ENCODE peak calls at places on chromosomes 12 and 14, in five cellular contexts. O, M, G, D and R are unnamed samples. For H3K9me3, the result is how much of the 10 kb centered on the place peaks cover.

GRCh38 chr14:45252356-45253069 is 489 bp downstream of the MIS18BP1 start:
- DNase-seq in O (no peak), M (no peak), G (no peak), D (no peak), R (no peak)

GRCh38 chr14:72172075-72172474 is 239.8 kb downstream of the RGS6 start:
- DNase-seq in O (no peak), M (no peak), G (no peak), D (no peak), R (no peak)

GRCh38 chr12:124867389-124867930 is 3.8 kb upstream of the SCARB1 start:
- DNase-seq in O (no peak), M (no peak), G (no peak), D (no peak), R (no peak)

GRCh38 chr12:118741196-118741595 is 240.1 kb upstream of the SRRM4 start:
- DNase-seq in O (no peak), M (no peak), G (no peak), D (no peak), R (no peak)

GRCh38 chr12:25960176-25960575 is 1.7 kb downstream of the RASSF8 start:
- DNase-seq in O (peak), M (peak), G (no peak), D (peak), R (no peak)

GRCh38 chr14:73714656-73715081 is 485 bp upstream of the PNMA1 start:
- DNase-seq in O (no peak), M (no peak), G (no peak), D (no peak), R (no peak)

GRCh38 chr12:12432373-12432772 is 75.5 kb downstream of the BORCS5 start:
- DNase-seq in O (no peak), M (no peak), G (no peak), D (no peak), R (no peak)

GRCh38 chr12:42002563-42002962 is 142.1 kb downstream of the GXYLT1 start:
- DNase-seq in O (no peak), M (no peak), G (no peak), D (no peak), R (no peak)

GRCh38 chr12:52182456-52182855 is 9.4 kb downstream of the KRT80 start:
- DNase-seq in O (no peak), M (no peak), G (no peak), D (no peak), R (no peak)

GRCh38 chr12:129549656-129550055 is 354.2 kb downstream of the TMEM132D start:
- DNase-seq in O (no peak), M (no peak), G (no peak), D (no peak), R (no peak)

GRCh38 chr12:52873513-52873831 is 24.7 kb upstream of the KRT78 start:
- DNase-seq in O (no peak), M (no peak), G (no peak), D (no peak), R (no peak)

GRCh38 chr12:92628476-92628875 is 74.3 kb upstream of the PLEKHG7 start:
- DNase-seq in O (no peak), M (no peak), G (no peak), D (no peak), R (no peak)

GRCh38 chr14:103882503-103883262 is 35.3 kb upstream of the PPP1R13B start:
- DNase-seq in O (no peak), M (no peak), G (no peak), D (no peak), R (no peak)

GRCh38 chr14:103867523-103867953 is 20.2 kb upstream of the PPP1R13B start:
- DNase-seq in O (no peak), M (peak), G (no peak), D (peak), R (no peak)

GRCh38 chr12:10368206-10369171 is 21.4 kb downstream of the KLRK1 start:
- DNase-seq in O (no peak), M (no peak), G (no peak), D (no peak), R (no peak)

GRCh38 chr14:56172571-56172971 is 54.4 kb downstream of the PELI2 start:
- DNase-seq in O (no peak), M (no peak), G (no peak), D (no peak), R (no peak)

GRCh38 chr14:80358112-80358511 is 146.8 kb upstream of the DIO2 start:
- DNase-seq in O (no peak), M (no peak), G (no peak), D (no peak), R (no peak)

GRCh38 chr12:110798461-110798860 is 48.3 kb upstream of the CCDC63 start:
- DNase-seq in O (no peak), M (no peak), G (no peak), D (no peak), R (no peak)

GRCh38 chr12:106135075-106135474 is 3.7 kb downstream of the NUAK1 start:
- DNase-seq in O (no peak), M (no peak), G (no peak), D (no peak), R (no peak)

GRCh38 chr12:13897811-13898210 is 83.6 kb downstream of the GRIN2B start:
- DNase-seq in O (no peak), M (no peak), G (no peak), D (no peak), R (no peak)

GRCh38 chr12:62190081-62190480 is 70.1 kb upstream of the USP15 start:
- DNase-seq in O (no peak), M (no peak), G (no peak), D (no peak), R (no peak)

GRCh38 chr12:25518512-25518911 is 34.6 kb downstream of the LMNTD1 start:
- DNase-seq in O (no peak), M (no peak), G (no peak), D (no peak), R (no peak)

GRCh38 chr14:92676448-92677086 is 71.9 kb downstream of the LGMN start:
- DNase-seq in O (no peak), M (no peak), G (no peak), D (no peak), R (no peak)

GRCh38 chr12:45696049-45696448 is 33.5 kb upstream of the ARID2 start:
- DNase-seq in O (no peak), M (no peak), G (no peak), D (no peak), R (no peak)

GRCh38 chr12:103728323-103728722 is 112.7 kb downstream of the NT5DC3 start:
- DNase-seq in O (no peak), M (no peak), G (no peak), D (no peak), R (no peak)

GRCh38 chr14:29236848-29237247 is 470.3 kb downstream of the FOXG1 start:
- DNase-seq in O (no peak), M (no peak), G (no peak), D (no peak), R (no peak)

GRCh38 chr14:92687681-92688433 is 60.6 kb downstream of the LGMN start:
- DNase-seq in O (no peak), M (peak), G (no peak), D (no peak), R (no peak)

GRCh38 chr12:54431911-54432814 is 13.1 kb upstream of the ITGA5 start:
- DNase-seq in O (peak), M (peak), G (no peak), D (peak), R (peak)

GRCh38 chr12:87425942-87426554 is 603.2 kb downstream of the C12orf50 start:
- DNase-seq in O (no peak), M (no peak), G (no peak), D (no peak), R (no peak)

GRCh38 chr12:25866586-25867378 is 91.7 kb upstream of the RASSF8 start:
- DNase-seq in O (no peak), M (no peak), G (no peak), D (no peak), R (no peak)

GRCh38 chr12:115362319-115362976 is 678.5 kb upstream of the TBX3 start:
- DNase-seq in O (no peak), M (no peak), G (no peak), D (no peak), R (no peak)

GRCh38 chr12:66149702-66150398 is 19.3 kb upstream of the LLPH start:
- DNase-seq in O (peak), M (no peak), G (no peak), D (no peak), R (no peak)

GRCh38 chr14:53304726-53305381 is 151.7 kb upstream of the DDHD1 start:
- DNase-seq in O (no peak), M (peak), G (no peak), D (peak), R (no peak)

GRCh38 chr14:73237219-73237785 is at the start of gene PAPLN:
- DNase-seq in O (peak), M (no peak), G (no peak), D (no peak), R (no peak)

GRCh38 chr14:44385906-44386305 is 121.2 kb downstream of the FSCB start:
- DNase-seq in O (no peak), M (no peak), G (no peak), D (no peak), R (no peak)

GRCh38 chr12:46214668-46215429 is 54.0 kb downstream of the SLC38A1 start:
- DNase-seq in O (no peak), M (no peak), G (peak), D (no peak), R (no peak)

DNA sequence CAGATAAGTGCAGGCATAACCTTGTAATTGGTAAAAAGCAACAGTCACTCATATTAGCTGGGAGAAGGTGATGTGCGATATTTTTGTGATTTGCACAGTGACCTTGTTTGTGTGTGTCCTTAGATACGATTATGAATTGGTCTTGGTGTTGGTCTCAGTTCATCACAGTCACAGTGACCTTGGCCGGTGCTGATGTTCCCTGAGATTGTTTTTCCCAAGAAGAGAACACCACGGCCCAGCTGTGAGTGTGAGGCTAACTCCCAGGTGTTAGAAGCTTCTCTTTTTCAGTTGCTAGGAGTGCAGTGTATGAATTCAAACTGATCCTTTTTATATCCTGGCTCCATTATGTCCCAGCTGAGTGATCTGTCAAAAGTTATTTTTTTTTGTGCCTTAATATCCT is 46.2 kb downstream of the TRHDE start:
- DNase-seq in O (no peak), M (no peak), G (no peak), D (no peak), R (no peak)
- H3K4me3 ChIP-seq in O (no peak), M (no peak), G (no peak), D (no peak), R (no peak)

DNA sequence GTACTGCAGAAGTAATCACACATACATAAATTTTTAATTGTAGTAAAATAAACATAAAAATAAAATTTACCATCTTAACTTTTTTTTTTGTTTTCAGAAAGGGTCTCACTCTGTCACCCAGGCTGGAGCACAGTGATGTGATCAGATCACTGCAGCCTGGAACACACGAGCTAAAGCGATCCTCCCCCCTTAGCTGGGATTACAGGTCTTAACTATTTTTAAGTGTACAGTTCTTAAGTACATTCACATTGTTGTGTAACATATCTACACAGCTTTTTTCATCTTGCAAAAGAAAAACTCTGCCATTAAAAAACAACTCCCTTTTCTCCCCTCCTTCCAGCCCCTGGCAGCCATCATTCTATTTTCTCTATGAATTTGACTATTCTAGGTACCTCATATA is 92.3 kb downstream of the PPP1R12A start:
- DNase-seq in O (no peak), M (no peak), G (no peak), D (no peak), R (no peak)
- H3K9me3 ChIP-seq in O (under half), M (under half), G (under half), D (under half), R (under half)

DNA sequence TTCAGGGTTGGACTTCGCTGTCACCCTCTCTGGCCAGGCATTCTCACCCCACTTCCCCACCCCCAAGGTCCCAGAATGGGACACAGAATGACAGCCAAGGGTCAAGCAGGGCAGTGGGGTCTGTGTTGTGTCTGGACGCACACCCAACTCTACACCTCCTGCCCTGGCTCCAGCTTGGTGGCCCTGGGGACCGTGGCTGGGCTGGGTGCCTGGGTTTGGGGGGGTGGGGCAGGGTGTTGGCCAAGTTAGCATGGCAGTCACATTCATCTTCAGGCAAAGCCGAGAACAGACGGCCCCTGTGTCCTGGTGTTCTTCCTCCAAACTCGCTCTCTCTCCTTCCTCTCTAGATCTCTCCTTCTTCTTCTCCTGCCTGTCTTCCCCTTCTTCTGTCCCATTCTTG is 5.6 kb downstream of the LRP1 start:
- DNase-seq in O (no peak), M (no peak), G (no peak), D (peak), R (no peak)
- H3K4me3 ChIP-seq in O (peak), M (peak), G (no peak), D (peak), R (peak)

GRCh38 chr12:126389215-126389841 is 1324.1 kb downstream of the AACS start:
- DNase-seq in O (no peak), M (no peak), G (no peak), D (no peak), R (no peak)
- H3K9me3 ChIP-seq in O (under half), M (under half), G (under half), D (under half), R (under half)